ENCODE peak calls at places on chromosomes 5 and 9, in nine cellular contexts. U is fibroblast of lung; K is lower lobe of right lung; J is HCT116; I is uterus; H is left ventricle myocardium inferior; S is CD8-positive, alpha-beta T cell; V is A549; Y is ovary. M is an unnamed sample.

GRCh38 chr5:96322865-96323264 is 110.2 kb downstream of the PCSK1 start:
- DNase-seq in Y (no peak), I (no peak), J (no peak), H (no peak), V (no peak), K (no peak), S (no peak), U (no peak), M (no peak)

GRCh38 chr9:8628771-8629170 is 829.2 kb upstream of the DMAC1 start:
- DNase-seq in H (no peak), S (no peak), I (no peak), J (no peak), V (no peak), K (no peak), U (no peak), Y (no peak), M (no peak)

GRCh38 chr9:33852216-33852826 is 35.4 kb downstream of the UBE2R2 start:
- DNase-seq in I (peak; percentile 59), H (peak; percentile 58), V (peak; percentile 47), K (peak; percentile 66), U (peak; percentile 23), J (peak; percentile 43), S (peak; percentile 61), Y (no peak), M (peak; percentile 80)

GRCh38 chr5:28219539-28219938 is 1181.2 kb upstream of the CDH9 start:
- DNase-seq in I (no peak), U (no peak), Y (no peak), V (no peak), J (no peak), S (no peak), K (no peak), H (no peak), M (no peak)

GRCh38 chr5:29899583-29899982 is 1293.9 kb upstream of the CDH6 start:
- DNase-seq in H (no peak), S (no peak), U (no peak), J (no peak), I (no peak), Y (no peak), V (no peak), K (no peak), M (no peak)

GRCh38 chr5:143050183-143050582 is 280.0 kb downstream of the ARHGAP26 start:
- DNase-seq in Y (no peak), I (no peak), K (no peak), S (no peak), V (no peak), U (no peak), J (no peak), H (no peak), M (no peak)

GRCh38 chr9:130766031-130766903 is 68.8 kb upstream of the ABL1 start:
- DNase-seq in I (no peak), Y (no peak), H (no peak), J (no peak), K (no peak), U (peak; percentile 78), V (no peak), S (no peak), M (no peak)

GRCh38 chr9:83066771-83067170 is 3.8 kb upstream of the RASEF start:
- DNase-seq in Y (no peak), J (no peak), V (no peak), K (no peak), U (peak; percentile 98), S (no peak), I (no peak), H (no peak), M (no peak)

GRCh38 chr5:124040799-124041198 is 528.8 kb downstream of the CSNK1G3 start:
- DNase-seq in V (no peak), U (peak; percentile 93), Y (peak; percentile 14), S (no peak), I (no peak), J (no peak), H (no peak), K (no peak), M (no peak)

GRCh38 chr5:94745786-94746730 is 127.6 kb downstream of the SLF1 start:
- DNase-seq in U (peak; percentile 75), K (no peak), V (no peak), I (no peak), Y (no peak), H (no peak), J (no peak), S (no peak), M (no peak)

GRCh38 chr5:63963080-63963735 is 963 bp upstream of the HTR1A start:
- DNase-seq in K (no peak), H (no peak), Y (peak; percentile 41), V (peak; percentile 28), I (no peak), S (no peak), J (peak; percentile 19), U (peak; percentile 58), M (peak; percentile 35)
- TF ChIP-seq CTCF in K (peak; percentile 45), H (peak; percentile 54), Y (peak; percentile 25), V (peak; percentile 58), I (no peak), S (no peak), J (peak; percentile 41), U (peak; percentile 57), M (no peak)

GRCh38 chr5:35478856-35479682 is 138.6 kb upstream of the SPEF2 start:
- DNase-seq in H (no peak), I (no peak), S (no peak), K (no peak), U (peak; percentile 59), V (no peak), J (no peak), Y (no peak), M (no peak)
- H3K4me3 ChIP-seq in H (peak overlapping the region; percentile 53), I (no peak overlapping the region), S (peak overlapping the region; percentile 3), K (peak overlapping the region; percentile 33), U (peak overlapping the region; percentile 26), V (peak overlapping the region; percentile 30), J (no peak overlapping the region), Y (peak overlapping the region; percentile 13), M (peak overlapping the region; percentile 44)

DNA sequence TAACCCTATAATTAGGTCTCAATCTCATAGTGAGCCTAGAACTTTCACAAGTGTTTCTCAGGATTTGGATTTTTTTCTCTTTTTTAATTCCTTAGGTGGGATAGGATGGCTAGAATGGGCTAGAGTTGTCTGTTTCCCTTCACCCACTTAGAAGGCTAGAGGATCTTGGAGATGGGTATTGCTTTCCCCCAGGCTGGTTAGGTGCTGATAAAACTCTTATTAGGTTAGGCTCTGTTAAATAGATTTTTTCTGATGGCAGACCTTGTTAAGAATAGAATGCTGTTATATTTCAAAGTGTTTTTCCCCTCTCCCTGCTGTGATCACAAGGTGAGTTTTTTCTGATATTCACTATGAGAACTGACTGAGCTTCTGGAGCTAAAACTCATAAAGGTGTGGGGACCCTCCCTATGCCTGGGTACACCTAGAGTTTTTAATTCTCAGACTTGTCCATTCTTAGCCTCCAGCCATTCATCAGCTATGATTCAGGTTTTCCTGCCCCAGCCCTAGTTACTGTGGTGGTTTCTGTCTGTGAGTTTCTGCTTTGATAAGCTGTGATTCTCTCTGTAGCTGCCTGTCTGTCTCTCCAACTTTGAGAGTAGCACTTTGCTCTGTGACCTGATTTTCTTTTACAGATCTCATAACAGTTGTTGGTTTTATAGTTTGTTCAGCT is 132.4 kb downstream of the HACD4 start:
- DNase-seq in S (no peak), J (no peak), Y (no peak), V (no peak), U (peak; percentile 53), K (no peak), H (no peak), I (no peak), M (no peak)
- H3K27ac ChIP-seq in S (no peak overlapping the region), J (no peak overlapping the region), Y (no peak overlapping the region), V (no peak overlapping the region), U (no peak overlapping the region), K (no peak overlapping the region), H (no peak overlapping the region), I (no peak overlapping the region), M (no peak overlapping the region)

GRCh38 chr5:33297760-33298216 is 143.0 kb upstream of the TARS1 start:
- DNase-seq in H (no peak), Y (no peak), S (no peak), J (no peak), I (no peak), K (no peak), V (no peak), U (no peak), M (no peak)

GRCh38 chr5:33305530-33305929 is 135.2 kb upstream of the TARS1 start:
- DNase-seq in V (no peak), H (no peak), Y (no peak), S (no peak), I (no peak), J (no peak), K (no peak), U (no peak), M (no peak)

GRCh38 chr5:33303696-33304095 is 137.1 kb upstream of the TARS1 start:
- DNase-seq in U (no peak), I (no peak), J (no peak), V (no peak), S (no peak), H (no peak), Y (no peak), K (no peak), M (no peak)

GRCh38 chr5:33299621-33300208 is 141.1 kb upstream of the TARS1 start:
- DNase-seq in Y (no peak), H (no peak), I (no peak), J (peak; percentile 12), V (peak; percentile 2), U (peak; percentile 61), K (no peak), S (no peak), M (no peak)

DNA sequence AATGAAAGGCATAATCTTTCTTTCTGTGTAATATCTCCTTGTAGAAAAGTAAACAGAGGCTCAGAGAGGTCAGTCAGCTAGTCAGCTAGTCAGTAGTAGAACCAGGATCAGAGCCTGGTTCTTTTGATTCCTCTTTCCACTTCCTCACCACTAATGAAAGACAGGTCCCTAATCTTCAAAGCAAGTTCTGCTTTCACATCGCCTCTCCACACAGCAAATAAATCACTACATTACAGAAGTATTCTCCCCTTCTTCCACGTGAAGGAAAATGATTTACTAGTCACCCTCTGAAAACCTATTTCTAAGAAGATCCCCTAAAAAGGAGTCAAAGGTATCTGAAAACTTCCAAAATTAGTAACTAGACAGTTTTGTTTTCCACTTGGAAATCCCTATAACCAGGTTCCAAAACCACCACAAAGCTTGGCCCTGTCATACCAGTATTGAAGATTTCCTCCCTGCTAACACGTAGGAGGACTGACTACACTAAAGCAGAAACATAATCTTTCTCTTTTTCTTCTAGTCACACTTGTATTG is 140.5 kb upstream of the TARS1 start:
- DNase-seq in V (no peak), J (no peak), K (no peak), H (no peak), U (peak; percentile 60), I (no peak), S (no peak), Y (no peak), M (no peak)
- TF ChIP-seq CTCF in V (no peak), J (no peak), K (no peak), H (no peak), U (no peak), I (no peak), S (no peak), Y (no peak), M (no peak)

GRCh38 chr9:23926378-23926777 is 100.3 kb upstream of the ELAVL2 start:
- DNase-seq in H (no peak), U (no peak), J (no peak), I (no peak), S (no peak), Y (no peak), K (no peak), V (no peak), M (no peak)
- H3K4me3 ChIP-seq in H (no peak overlapping the region), U (no peak overlapping the region), J (no peak overlapping the region), I (no peak overlapping the region), S (no peak overlapping the region), Y (no peak overlapping the region), K (no peak overlapping the region), V (no peak overlapping the region), M (no peak overlapping the region)

M was measured in dorsolateral prefrontal cortex.